ENCODE peak calls at places on chromosomes 1 and 21, in four cellular contexts. One of them, this sample, is unnamed.

GRCh38 chr1:229229137-229229720 is 41.7 kb upstream of the RAB4A start:
- DNase-seq in fibroblast of the conjunctiva: no peak
- DNase-seq in GM13976: no peak
- DNase-seq in endothelial cell: peak
- DNase-seq in this sample: no peak

GRCh38 chr1:205538211-205538840 is 33.9 kb downstream of the CDK18 start:
- DNase-seq in fibroblast of the conjunctiva: no peak
- DNase-seq in GM13976: no peak
- DNase-seq in endothelial cell: peak
- DNase-seq in this sample: no peak

GRCh38 chr1:18486195-18486594 is 5.5 kb downstream of the KLHDC7A start:
- DNase-seq in fibroblast of the conjunctiva: no peak
- DNase-seq in GM13976: no peak
- DNase-seq in endothelial cell: peak
- DNase-seq in this sample: no peak

GRCh38 chr1:2985121-2985561 is 36.1 kb upstream of the ACTRT2 start:
- DNase-seq in fibroblast of the conjunctiva: no peak
- DNase-seq in GM13976: no peak
- DNase-seq in endothelial cell: no peak
- DNase-seq in this sample: no peak

GRCh38 chr1:211596418-211597181 is 17.6 kb upstream of the SLC30A1 start:
- DNase-seq in fibroblast of the conjunctiva: no peak
- DNase-seq in GM13976: no peak
- DNase-seq in endothelial cell: no peak
- DNase-seq in this sample: no peak

GRCh38 chr1:172809751-172810150 is 150.8 kb downstream of the FASLG start:
- DNase-seq in fibroblast of the conjunctiva: no peak
- DNase-seq in GM13976: no peak
- DNase-seq in endothelial cell: no peak
- DNase-seq in this sample: no peak

GRCh38 chr1:81412954-81413353 is 387.8 kb upstream of the ADGRL2 start:
- DNase-seq in fibroblast of the conjunctiva: no peak
- DNase-seq in GM13976: no peak
- DNase-seq in endothelial cell: no peak
- DNase-seq in this sample: no peak

GRCh38 chr1:218377143-218377660 is 32.1 kb downstream of the TGFB2 start:
- DNase-seq in fibroblast of the conjunctiva: peak
- DNase-seq in GM13976: no peak
- DNase-seq in endothelial cell: no peak
- DNase-seq in this sample: peak

GRCh38 chr21:28885853-28886177 is 106.9 kb downstream of the LTN1 start:
- DNase-seq in fibroblast of the conjunctiva: peak
- DNase-seq in GM13976: no peak
- DNase-seq in endothelial cell: no peak
- DNase-seq in this sample: no peak

GRCh38 chr1:147494998-147495580 is 46.2 kb upstream of the BCL9 start:
- DNase-seq in fibroblast of the conjunctiva: peak
- DNase-seq in GM13976: peak
- DNase-seq in endothelial cell: peak
- DNase-seq in this sample: peak

GRCh38 chr1:85433096-85433495 is 31.9 kb downstream of the DDAH1 start:
- DNase-seq in fibroblast of the conjunctiva: no peak
- DNase-seq in GM13976: no peak
- DNase-seq in endothelial cell: no peak
- DNase-seq in this sample: no peak

GRCh38 chr1:58358311-58358710 is 188.2 kb downstream of the OMA1 start:
- DNase-seq in fibroblast of the conjunctiva: no peak
- DNase-seq in GM13976: no peak
- DNase-seq in endothelial cell: no peak
- DNase-seq in this sample: no peak

GRCh38 chr1:17156108-17156507 is 36.9 kb upstream of the PADI2 start:
- DNase-seq in fibroblast of the conjunctiva: no peak
- DNase-seq in GM13976: peak
- DNase-seq in endothelial cell: no peak
- DNase-seq in this sample: no peak

GRCh38 chr1:146012703-146013565 is 8.6 kb downstream of the HJV start:
- DNase-seq in fibroblast of the conjunctiva: peak
- DNase-seq in GM13976: peak
- DNase-seq in endothelial cell: peak
- DNase-seq in this sample: peak

GRCh38 chr1:192983349-192983980 is 75.7 kb downstream of the UCHL5 start:
- DNase-seq in fibroblast of the conjunctiva: no peak
- DNase-seq in GM13976: peak
- DNase-seq in endothelial cell: no peak
- DNase-seq in this sample: no peak

GRCh38 chr1:209899948-209900347 is 38.1 kb upstream of the SYT14 start:
- DNase-seq in fibroblast of the conjunctiva: no peak
- DNase-seq in GM13976: peak
- DNase-seq in endothelial cell: peak
- DNase-seq in this sample: no peak

GRCh38 chr1:162069334-162070093 is at the start of gene NOS1AP:
- DNase-seq in fibroblast of the conjunctiva: no peak
- DNase-seq in GM13976: peak
- DNase-seq in endothelial cell: peak
- DNase-seq in this sample: no peak

GRCh38 chr1:41282679-41283317 is 40.7 kb upstream of the SCMH1 start:
- DNase-seq in fibroblast of the conjunctiva: no peak
- DNase-seq in GM13976: peak
- DNase-seq in endothelial cell: peak
- DNase-seq in this sample: no peak

GRCh38 chr1:168264296-168264695 is 16.4 kb upstream of the TBX19 start:
- DNase-seq in fibroblast of the conjunctiva: no peak
- DNase-seq in GM13976: no peak
- DNase-seq in endothelial cell: no peak
- DNase-seq in this sample: no peak

GRCh38 chr1:102970496-102971078 is 137.7 kb downstream of the COL11A1 start:
- DNase-seq in fibroblast of the conjunctiva: peak
- DNase-seq in GM13976: peak
- DNase-seq in endothelial cell: peak
- DNase-seq in this sample: peak

GRCh38 chr1:160068231-160068630 is 1.7 kb downstream of the KCNJ10 start:
- DNase-seq in fibroblast of the conjunctiva: no peak
- DNase-seq in GM13976: no peak
- DNase-seq in endothelial cell: no peak
- DNase-seq in this sample: no peak

GRCh38 chr21:37263827-37264226 is 3.3 kb downstream of the VPS26C start:
- DNase-seq in fibroblast of the conjunctiva: no peak
- DNase-seq in GM13976: no peak
- DNase-seq in endothelial cell: no peak
- DNase-seq in this sample: no peak